ENCODE peak calls at places on chromosomes 7 and 10, in seven cellular contexts. T is fibroblast of mammary gland; U is NCI-H510A treated with DMSO at 0.1 percent for 48 hours; X is NCI-H524; Q is heart left ventricle; F is stimulated activated CD8-positive, alpha-beta memory T cell treated with anti-CD3 and anti-CD28 coated beads, Interleukin-4, amount 100 ng/mL, for 24 hours; H is EH. B is an unnamed sample.

GRCh38 chr7:44735403-44736165 is 13.1 kb upstream of the ZMIZ2 start:
- DNase-seq in T (peak; percentile 99), U (no peak), X (no peak), Q (no peak), F (no peak), H (peak; percentile 99), B (peak; percentile 99)

GRCh38 chr10:86335257-86335656 is 31.3 kb downstream of the GRID1 start:
- DNase-seq in T (no peak), U (no peak), X (no peak), Q (no peak), F (no peak), H (no peak), B (no peak)

GRCh38 chr7:150524018-150524417 is 9.3 kb downstream of the GIMAP7 start:
- DNase-seq in T (no peak), U (no peak), X (no peak), Q (no peak), F (no peak), H (no peak), B (no peak)

GRCh38 chr10:124721295-124722052 is 22.7 kb downstream of the FAM53B start:
- DNase-seq in T (peak; percentile 55), U (no peak), X (no peak), Q (peak; percentile 68), F (no peak), H (no peak), B (no peak)

GRCh38 chr7:79403879-79404278 is 49.6 kb downstream of the MAGI2 start:
- DNase-seq in T (peak; percentile 12), U (peak; percentile 65), X (no peak), Q (no peak), F (no peak), H (no peak), B (no peak)

GRCh38 chr10:117899181-117899683 is 147.5 kb downstream of the RAB11FIP2 start:
- DNase-seq in T (no peak), U (no peak), X (no peak), Q (no peak), F (no peak), H (no peak), B (no peak)

GRCh38 chr7:74480861-74481417 is 27.2 kb downstream of the GTF2IRD1 start:
- DNase-seq in T (peak; percentile 77), U (no peak), X (no peak), Q (peak; percentile 67), F (no peak), H (peak; percentile 89), B (peak; percentile 85)

GRCh38 chr7:78082556-78082955 is 284.0 kb downstream of the PHTF2 start:
- DNase-seq in T (no peak), U (no peak), X (no peak), Q (no peak), F (no peak), H (no peak), B (no peak)

GRCh38 chr7:76086070-76086469 is 38.2 kb downstream of the MDH2 start:
- DNase-seq in T (peak; percentile 72), U (no peak), X (no peak), Q (no peak), F (no peak), H (peak; percentile 53), B (peak; percentile 68)

GRCh38 chr7:143884978-143885559 is 16.9 kb downstream of the TCAF1 start:
- DNase-seq in T (peak; percentile 64), U (peak; percentile 32), X (peak; percentile 30), Q (no peak), F (peak; percentile 22), H (peak; percentile 79), B (peak; percentile 68)

GRCh38 chr7:85659364-85659763 is 472.5 kb upstream of the SEMA3D start:
- DNase-seq in T (peak; percentile 40), U (no peak), X (no peak), Q (no peak), F (no peak), H (no peak), B (no peak)

GRCh38 chr7:64849250-64849923 is 53.7 kb upstream of the ZNF273 start:
- DNase-seq in T (peak; percentile 88), U (no peak), X (no peak), Q (no peak), F (no peak), H (no peak), B (peak; percentile 82)

B was measured in M059J.